ENCODE peak calls at places on chromosomes 3 and 15, in four cellular contexts. K is gastrocnemius medialis; N is GM20000; T is stimulated activated CD8-positive, alpha-beta memory T cell treated with anti-CD3 and anti-CD28 coated beads, Interleukin-12 subunit alpha, Interleukin-12 subunit beta, amount 100 ng/mL, for 4 hours. R is an unnamed sample.

GRCh38 chr15:40038267-40038653 is 721 bp downstream of the SRP14 start:
- DNase-seq in K (no peak), N (no peak), T (no peak), R (no peak)

GRCh38 chr3:185678027-185678426 is 91.9 kb downstream of the SENP2 start:
- DNase-seq in K (no peak), N (no peak), T (no peak), R (no peak)

GRCh38 chr3:162302983-162303624 is 806.5 kb downstream of the OTOL1 start:
- DNase-seq in K (no peak), N (no peak), T (no peak), R (no peak)

GRCh38 chr3:64539451-64540196 is 148.2 kb downstream of the ADAMTS9 start:
- DNase-seq in K (peak), N (no peak), T (no peak), R (no peak)

GRCh38 chr15:71042356-71042922 is 72.8 kb upstream of the THSD4 start:
- DNase-seq in K (no peak), N (no peak), T (no peak), R (no peak)

GRCh38 chr15:43187544-43188155 is 2.4 kb downstream of the CCNDBP1 start:
- DNase-seq in K (no peak), N (peak), T (no peak), R (peak)

GRCh38 chr3:45659661-45660566 is 29.3 kb upstream of the SACM1L start:
- DNase-seq in K (peak), N (peak), T (no peak), R (peak)

GRCh38 chr3:31550452-31551251 is 17.9 kb downstream of the STT3B start:
- DNase-seq in K (no peak), N (no peak), T (no peak), R (peak)

GRCh38 chr3:184175506-184175905 is 851 bp downstream of the AP2M1 start:
- DNase-seq in K (no peak), N (no peak), T (no peak), R (peak)

GRCh38 chr3:155194973-155195372 is 98.5 kb downstream of the STRIT1 start:
- DNase-seq in K (no peak), N (no peak), T (no peak), R (no peak)

GRCh38 chr15:67048281-67049279 is 16.8 kb upstream of the SMAD3 start:
- DNase-seq in K (peak), N (no peak), T (no peak), R (no peak)

GRCh38 chr3:59212128-59212764 is 162.4 kb upstream of the CFAP20DC start:
- DNase-seq in K (no peak), N (peak), T (no peak), R (peak)

GRCh38 chr3:52574056-52574965 is 37.9 kb downstream of the UQCC5 start:
- DNase-seq in K (no peak), N (no peak), T (no peak), R (no peak)

GRCh38 chr3:116253511-116253910 is 191.8 kb downstream of the LSAMP start:
- DNase-seq in K (no peak), N (no peak), T (no peak), R (no peak)

GRCh38 chr3:37742121-37742520 is 119.6 kb upstream of the CTDSPL start:
- DNase-seq in K (no peak), N (no peak), T (no peak), R (no peak)

GRCh38 chr15:91224750-91225380 is 124.8 kb downstream of the SV2B start:
- DNase-seq in K (no peak), N (peak), T (no peak), R (peak)

GRCh38 chr3:19931767-19932188 is 2.2 kb downstream of the EFHB start:
- DNase-seq in K (no peak), N (no peak), T (no peak), R (no peak)